ENCODE peak calls at places on chromosomes 12 and 14, in nine cellular contexts. U is fibroblast of the conjunctiva; D is AG04450; P is GM19239; L is activated CD4-positive, CD25-positive, alpha-beta regulatory T cell treated with anti-CD3 and anti-CD28 coated beads, Interleukin-2, amount 50 U/mL, for 72 hours; F is T-helper 17 cell; O is tibial artery; X is BJ; R is naive thymus-derived CD4-positive, alpha-beta T cell. Z is an unnamed sample.

GRCh38 chr12:124515981-124516380 is 51.4 kb downstream of the NCOR2 start:
- DNase-seq in F (no peak), P (no peak), L (no peak), U (no peak), D (no peak), X (no peak), O (no peak), R (no peak), Z (no peak)

GRCh38 chr14:30657606-30658163 is 35.6 kb downstream of the SCFD1 start:
- DNase-seq in O (no peak), X (no peak), U (no peak), R (peak; percentile 7), L (no peak), F (no peak), D (no peak), P (no peak), Z (no peak)

GRCh38 chr12:120475643-120476042 is 6.1 kb upstream of the SRSF9 start:
- DNase-seq in R (no peak), O (no peak), F (no peak), U (no peak), L (no peak), D (no peak), X (no peak), P (no peak), Z (no peak)

GRCh38 chr12:13725049-13725448 is 256.4 kb downstream of the GRIN2B start:
- DNase-seq in P (no peak), U (no peak), F (no peak), O (no peak), D (no peak), L (no peak), X (no peak), R (no peak), Z (no peak)

GRCh38 chr12:110744697-110745264 is 2.1 kb upstream of the PPP1CC start:
- DNase-seq in O (no peak), F (no peak), R (no peak), U (no peak), L (no peak), D (no peak), X (no peak), P (no peak), Z (no peak)

GRCh38 chr14:103699901-103700752 is 15.1 kb downstream of the XRCC3 start:
- DNase-seq in F (no peak), L (no peak), R (no peak), X (no peak), D (no peak), U (no peak), P (no peak), O (peak; percentile 63), Z (no peak)

GRCh38 chr14:61630399-61630798 is 64.9 kb upstream of the HIF1A start:
- DNase-seq in X (no peak), P (no peak), U (no peak), F (no peak), O (no peak), R (no peak), D (no peak), L (no peak), Z (no peak)

GRCh38 chr12:119216084-119216483 is 37.4 kb downstream of the HSPB8 start:
- DNase-seq in D (no peak), R (no peak), P (no peak), U (no peak), O (no peak), L (no peak), X (no peak), F (no peak), Z (no peak)

GRCh38 chr12:132786192-132786591 is 24.6 kb upstream of the ANKLE2 start:
- DNase-seq in U (no peak), R (no peak), L (no peak), O (no peak), X (no peak), F (no peak), P (no peak), D (no peak), Z (no peak)

GRCh38 chr12:10140001-10140400 is 10.0 kb upstream of the CLEC7A start:
- DNase-seq in P (no peak), D (no peak), F (no peak), O (no peak), R (peak; percentile 66), U (peak; percentile 40), L (no peak), X (no peak), Z (peak; percentile 57)

GRCh38 chr14:32696325-32697101 is 242.2 kb upstream of the NPAS3 start:
- DNase-seq in D (no peak), X (no peak), O (no peak), R (no peak), L (no peak), F (no peak), U (no peak), P (no peak), Z (no peak)

Z was measured in CD14-positive monocyte.